ENCODE peak calls at places on chromosome 10, in eight cellular contexts. One of them, this sample, is unnamed.
A peak's percentile ranks its signal among the peaks of the same experiment; 100 is the strongest.

GRCh38 chr10:117168135-117168674 is 29.1 kb upstream of the KCNK18 start:
- DNase-seq in chondrocyte: no peak
- DNase-seq in AG10803: peak; percentile 20
- DNase-seq in fibroblast of mammary gland: peak; percentile 21
- DNase-seq in RWPE1: peak; percentile 83
- DNase-seq in left ventricle myocardium inferior: peak; percentile 47
- DNase-seq in ascending aorta: no peak
- DNase-seq in upper lobe of left lung: peak; percentile 70
- DNase-seq in this sample: peak; percentile 54

GRCh38 chr10:110671788-110672579 is 27.8 kb downstream of the RBM20 start:
- DNase-seq in fibroblast of mammary gland: peak; percentile 59
- DNase-seq in chondrocyte: no peak
- DNase-seq in RWPE1: peak; percentile 83
- DNase-seq in AG10803: peak; percentile 63
- DNase-seq in upper lobe of left lung: peak; percentile 62
- DNase-seq in left ventricle myocardium inferior: peak; percentile 75
- DNase-seq in ascending aorta: peak; percentile 84
- DNase-seq in this sample: peak; percentile 72

GRCh38 chr10:112658900-112659328 is 211.9 kb downstream of the VTI1A start:
- DNase-seq in RWPE1: peak; percentile 60
- DNase-seq in left ventricle myocardium inferior: no peak
- DNase-seq in ascending aorta: no peak
- DNase-seq in fibroblast of mammary gland: no peak
- DNase-seq in AG10803: no peak
- DNase-seq in chondrocyte: no peak
- DNase-seq in upper lobe of left lung: no peak
- DNase-seq in this sample: no peak

GRCh38 chr10:111511751-111512150 is 434.9 kb downstream of the ADRA2A start:
- DNase-seq in upper lobe of left lung: no peak
- DNase-seq in chondrocyte: no peak
- DNase-seq in AG10803: no peak
- DNase-seq in fibroblast of mammary gland: no peak
- DNase-seq in ascending aorta: no peak
- DNase-seq in left ventricle myocardium inferior: no peak
- DNase-seq in RWPE1: no peak
- DNase-seq in this sample: no peak

GRCh38 chr10:235921-236320 is 100.7 kb downstream of the ZMYND11 start:
- DNase-seq in upper lobe of left lung: no peak
- DNase-seq in left ventricle myocardium inferior: no peak
- DNase-seq in RWPE1: no peak
- DNase-seq in chondrocyte: no peak
- DNase-seq in AG10803: peak; percentile 26
- DNase-seq in ascending aorta: no peak
- DNase-seq in fibroblast of mammary gland: no peak
- DNase-seq in this sample: no peak

GRCh38 chr10:14750900-14751575 is 23.7 kb downstream of the FAM107B start:
- DNase-seq in left ventricle myocardium inferior: peak; percentile 34
- DNase-seq in upper lobe of left lung: no peak
- DNase-seq in RWPE1: no peak
- DNase-seq in fibroblast of mammary gland: no peak
- DNase-seq in AG10803: no peak
- DNase-seq in chondrocyte: no peak
- DNase-seq in ascending aorta: no peak
- DNase-seq in this sample: peak; percentile 60

GRCh38 chr10:14654821-14655382 is 119.8 kb downstream of the FAM107B start:
- DNase-seq in fibroblast of mammary gland: no peak
- DNase-seq in ascending aorta: no peak
- DNase-seq in upper lobe of left lung: no peak
- DNase-seq in chondrocyte: no peak
- DNase-seq in AG10803: no peak
- DNase-seq in RWPE1: no peak
- DNase-seq in left ventricle myocardium inferior: no peak
- DNase-seq in this sample: no peak

GRCh38 chr10:4144802-4145201 is 359.8 kb upstream of the KLF6 start:
- DNase-seq in ascending aorta: no peak
- DNase-seq in chondrocyte: no peak
- DNase-seq in RWPE1: peak; percentile 74
- DNase-seq in upper lobe of left lung: no peak
- DNase-seq in AG10803: peak; percentile 5
- DNase-seq in fibroblast of mammary gland: peak; percentile 51
- DNase-seq in left ventricle myocardium inferior: no peak
- DNase-seq in this sample: no peak

GRCh38 chr10:26214004-26214403 is 2.6 kb upstream of the GAD2 start:
- DNase-seq in left ventricle myocardium inferior: no peak
- DNase-seq in RWPE1: no peak
- DNase-seq in ascending aorta: no peak
- DNase-seq in fibroblast of mammary gland: no peak
- DNase-seq in chondrocyte: no peak
- DNase-seq in upper lobe of left lung: no peak
- DNase-seq in AG10803: no peak
- DNase-seq in this sample: no peak

GRCh38 chr10:114821293-114821914 is at the start of gene FHIP2A:
- DNase-seq in AG10803: peak; percentile 76
- DNase-seq in chondrocyte: peak; percentile 90
- DNase-seq in fibroblast of mammary gland: peak; percentile 63
- DNase-seq in left ventricle myocardium inferior: peak; percentile 82
- DNase-seq in ascending aorta: peak; percentile 87
- DNase-seq in upper lobe of left lung: peak; percentile 79
- DNase-seq in RWPE1: peak; percentile 77
- DNase-seq in this sample: peak; percentile 95
- TF ChIP-seq CTCF in AG10803: peak; percentile 26
- TF ChIP-seq CTCF in chondrocyte: peak; percentile 79
- TF ChIP-seq CTCF in fibroblast of mammary gland: no peak
- TF ChIP-seq CTCF in left ventricle myocardium inferior: peak; percentile 73
- TF ChIP-seq CTCF in ascending aorta: peak; percentile 35
- TF ChIP-seq CTCF in upper lobe of left lung: peak; percentile 96
- TF ChIP-seq CTCF in RWPE1: peak; percentile 96
- TF ChIP-seq CTCF in this sample: no peak

DNA sequence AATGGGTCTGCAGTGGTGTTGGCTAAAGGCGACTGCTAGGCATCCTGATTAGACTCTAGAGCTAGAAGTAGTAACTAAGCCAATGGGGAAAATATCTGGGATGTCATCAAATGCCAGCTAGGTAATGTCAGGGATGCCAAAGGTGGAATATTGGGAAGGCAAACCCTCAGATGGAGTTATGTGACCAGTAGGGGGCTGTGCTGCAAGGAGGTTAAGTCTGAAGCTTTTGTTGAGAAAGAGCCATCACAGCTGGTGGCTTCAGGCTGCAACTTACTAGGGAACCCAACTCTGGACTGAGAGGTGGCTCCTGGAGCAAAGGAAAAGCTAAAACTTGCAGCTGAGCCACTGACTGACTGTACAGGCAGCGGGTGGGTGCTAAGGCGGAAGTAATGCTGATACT is 576.9 kb upstream of the GHITM start:
- DNase-seq in upper lobe of left lung: no peak
- DNase-seq in ascending aorta: no peak
- DNase-seq in RWPE1: no peak
- DNase-seq in chondrocyte: no peak
- DNase-seq in AG10803: no peak
- DNase-seq in fibroblast of mammary gland: no peak
- DNase-seq in left ventricle myocardium inferior: no peak
- DNase-seq in this sample: no peak
- TF ChIP-seq CTCF in upper lobe of left lung: no peak
- TF ChIP-seq CTCF in ascending aorta: no peak
- TF ChIP-seq CTCF in RWPE1: no peak
- TF ChIP-seq CTCF in chondrocyte: no peak
- TF ChIP-seq CTCF in AG10803: no peak
- TF ChIP-seq CTCF in fibroblast of mammary gland: no peak
- TF ChIP-seq CTCF in left ventricle myocardium inferior: no peak
- TF ChIP-seq CTCF in this sample: no peak

DNA sequence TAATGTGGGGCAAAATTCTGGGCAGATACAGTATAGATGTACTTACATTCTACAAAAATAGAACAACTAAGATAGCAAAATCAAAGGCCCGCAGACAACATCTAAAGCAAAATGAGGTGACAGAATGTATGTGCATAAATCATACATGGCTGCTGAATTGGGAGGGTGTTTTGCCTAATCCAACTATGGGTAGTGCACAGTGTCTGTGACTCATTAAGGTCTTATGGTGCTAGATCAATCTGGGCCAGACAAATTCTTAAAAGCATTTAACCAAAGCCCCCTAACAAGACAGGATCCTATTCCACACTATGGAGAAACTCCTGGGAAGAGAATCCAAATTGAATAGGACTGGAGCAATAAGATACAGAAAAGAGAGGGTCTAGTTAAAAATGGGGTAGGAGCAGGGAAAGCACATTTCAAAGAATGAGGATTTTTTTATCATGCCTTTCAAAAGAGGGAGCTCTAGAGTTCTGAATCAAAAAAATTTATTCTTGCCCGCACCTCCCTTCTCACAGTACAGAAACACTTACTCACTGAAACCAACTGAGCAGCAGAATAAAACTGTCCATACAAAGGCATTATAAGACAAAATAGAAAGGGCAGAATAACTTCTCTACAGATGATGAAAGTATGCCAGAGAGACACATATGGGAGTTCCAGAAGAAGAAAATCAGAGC is 181.3 kb downstream of the RNLS start:
- DNase-seq in upper lobe of left lung: no peak
- DNase-seq in RWPE1: peak; percentile 26
- DNase-seq in AG10803: peak; percentile 38
- DNase-seq in chondrocyte: no peak
- DNase-seq in fibroblast of mammary gland: peak; percentile 46
- DNase-seq in ascending aorta: no peak
- DNase-seq in left ventricle myocardium inferior: no peak
- DNase-seq in this sample: no peak
- TF ChIP-seq CTCF in upper lobe of left lung: no peak
- TF ChIP-seq CTCF in RWPE1: peak; percentile 23
- TF ChIP-seq CTCF in AG10803: peak; percentile 55
- TF ChIP-seq CTCF in chondrocyte: peak; percentile 75
- TF ChIP-seq CTCF in fibroblast of mammary gland: peak; percentile 42
- TF ChIP-seq CTCF in ascending aorta: peak; percentile 35
- TF ChIP-seq CTCF in left ventricle myocardium inferior: peak; percentile 41
- TF ChIP-seq CTCF in this sample: no peak

DNA sequence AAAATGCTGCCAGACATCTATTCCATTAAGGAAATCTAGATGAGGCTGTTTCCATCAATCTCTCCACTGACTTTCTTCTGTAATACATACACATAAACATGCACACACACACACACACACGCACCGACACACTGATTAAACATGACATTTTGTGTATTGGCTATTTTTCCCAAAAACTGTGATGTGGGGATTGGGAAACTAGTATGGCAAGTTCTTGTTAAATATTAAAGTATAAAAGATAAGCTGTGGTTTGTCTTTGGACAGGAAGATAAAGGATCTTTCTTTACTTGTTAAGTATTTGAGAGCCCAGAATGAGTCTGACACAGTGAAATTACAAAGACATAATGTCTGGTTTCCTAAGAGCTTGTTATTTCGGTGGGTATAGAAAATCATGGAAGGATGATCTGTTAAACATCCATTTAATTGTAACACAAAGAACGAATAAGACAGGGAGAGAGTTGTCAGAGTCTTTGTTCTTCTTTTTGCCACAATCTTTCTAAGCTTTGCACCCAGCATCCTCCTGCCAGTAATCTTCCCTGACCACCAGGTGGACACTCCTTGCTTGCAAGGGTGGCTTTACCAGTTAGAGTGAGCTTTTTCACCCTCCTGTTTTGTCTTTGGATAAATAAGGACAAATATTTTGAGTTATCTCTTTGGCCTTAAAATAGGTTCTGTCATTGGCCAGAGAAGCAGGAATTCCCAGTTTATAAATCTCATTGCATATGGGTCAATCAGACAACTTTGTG is 177.2 kb upstream of the TMEM72 start:
- DNase-seq in AG10803: no peak
- DNase-seq in RWPE1: no peak
- DNase-seq in chondrocyte: no peak
- DNase-seq in left ventricle myocardium inferior: no peak
- DNase-seq in fibroblast of mammary gland: peak; percentile 24
- DNase-seq in upper lobe of left lung: no peak
- DNase-seq in ascending aorta: no peak
- DNase-seq in this sample: no peak
- TF ChIP-seq CTCF in AG10803: peak; percentile 14
- TF ChIP-seq CTCF in RWPE1: no peak
- TF ChIP-seq CTCF in chondrocyte: peak; percentile 44
- TF ChIP-seq CTCF in left ventricle myocardium inferior: peak; percentile 30
- TF ChIP-seq CTCF in fibroblast of mammary gland: peak; percentile 54
- TF ChIP-seq CTCF in upper lobe of left lung: no peak
- TF ChIP-seq CTCF in ascending aorta: no peak
- TF ChIP-seq CTCF in this sample: no peak

GRCh38 chr10:114043532-114044250 is at the start of gene ADRB1:
- DNase-seq in chondrocyte: peak; percentile 92
- DNase-seq in left ventricle myocardium inferior: peak; percentile 96
- DNase-seq in ascending aorta: peak; percentile 77
- DNase-seq in AG10803: peak; percentile 19
- DNase-seq in upper lobe of left lung: peak; percentile 93
- DNase-seq in fibroblast of mammary gland: no peak
- DNase-seq in RWPE1: peak; percentile 87
- DNase-seq in this sample: no peak

GRCh38 chr10:114045071-114045737 is 1.5 kb downstream of the ADRB1 start:
- DNase-seq in AG10803: no peak
- DNase-seq in left ventricle myocardium inferior: peak; percentile 46
- DNase-seq in ascending aorta: no peak
- DNase-seq in upper lobe of left lung: peak; percentile 64
- DNase-seq in fibroblast of mammary gland: no peak
- DNase-seq in RWPE1: no peak
- DNase-seq in chondrocyte: no peak
- DNase-seq in this sample: peak; percentile 32

GRCh38 chr10:114044251-114045070 is 795 bp downstream of the ADRB1 start:
- DNase-seq in left ventricle myocardium inferior: peak; percentile 45
- DNase-seq in fibroblast of mammary gland: no peak
- DNase-seq in chondrocyte: no peak
- DNase-seq in RWPE1: no peak
- DNase-seq in AG10803: no peak
- DNase-seq in ascending aorta: no peak
- DNase-seq in upper lobe of left lung: peak; percentile 29
- DNase-seq in this sample: no peak

GRCh38 chr10:114041166-114041565 is 2.5 kb upstream of the ADRB1 start:
- DNase-seq in chondrocyte: no peak
- DNase-seq in RWPE1: no peak
- DNase-seq in ascending aorta: no peak
- DNase-seq in fibroblast of mammary gland: no peak
- DNase-seq in upper lobe of left lung: no peak
- DNase-seq in left ventricle myocardium inferior: no peak
- DNase-seq in AG10803: no peak
- DNase-seq in this sample: no peak

DNA sequence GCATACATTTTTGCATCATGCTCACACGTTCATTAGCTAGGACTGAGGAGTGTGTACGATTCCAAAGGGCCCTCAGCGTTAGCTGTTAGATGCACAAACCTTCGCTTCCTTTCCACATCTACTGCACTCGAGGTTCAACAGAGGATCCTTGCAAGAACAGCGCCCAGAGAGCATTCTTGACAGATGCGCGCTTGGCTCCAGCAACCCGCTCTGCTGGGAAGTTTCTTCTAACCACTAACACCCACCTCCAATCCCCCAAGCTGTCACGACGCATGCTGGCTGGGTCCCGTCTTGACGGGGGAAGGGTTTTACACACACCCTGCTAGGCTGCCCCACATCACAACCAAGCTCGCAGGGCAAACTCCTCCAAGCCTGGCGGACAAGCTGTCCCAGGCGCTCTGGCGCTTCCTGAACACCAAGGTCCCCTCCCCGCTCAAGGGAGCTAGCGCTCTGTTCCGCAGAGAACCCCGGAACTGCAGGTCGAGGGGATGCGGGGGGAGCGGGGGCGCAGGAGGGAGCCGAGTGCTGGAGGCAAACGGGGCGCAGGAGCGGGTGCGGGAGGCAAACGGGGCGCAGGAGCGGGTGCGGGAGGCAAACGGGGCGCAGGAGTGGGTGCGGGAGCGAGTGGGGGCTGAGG is 653 bp upstream of the ADRB1 start:
- DNase-seq in fibroblast of mammary gland: no peak
- DNase-seq in upper lobe of left lung: peak; percentile 49
- DNase-seq in left ventricle myocardium inferior: peak; percentile 64
- DNase-seq in ascending aorta: no peak
- DNase-seq in AG10803: no peak
- DNase-seq in RWPE1: peak; percentile 42
- DNase-seq in chondrocyte: no peak
- DNase-seq in this sample: peak; percentile 27
- TF ChIP-seq CTCF in fibroblast of mammary gland: no peak
- TF ChIP-seq CTCF in upper lobe of left lung: no peak
- TF ChIP-seq CTCF in left ventricle myocardium inferior: no peak
- TF ChIP-seq CTCF in ascending aorta: no peak
- TF ChIP-seq CTCF in AG10803: no peak
- TF ChIP-seq CTCF in RWPE1: no peak
- TF ChIP-seq CTCF in chondrocyte: no peak
- TF ChIP-seq CTCF in this sample: no peak

This sample was measured in activated B cell treated with CpG ODN at 0.5 μM for 24 hours.